ENCODE peak calls at places on chromosomes 6 and 20, in five cellular contexts. Z is Panc1, R is heart right ventricle, U is small intestine, C is cardiac muscle cell. F is an unnamed sample.

GRCh38 chr6:16165641-16166040 is 36.8 kb downstream of the MYLIP start:
- DNase-seq in C (no peak), U (no peak), R (no peak), Z (no peak), F (no peak)

GRCh38 chr6:72720464-72720863 is 98.6 kb downstream of the KCNQ5 start:
- DNase-seq in U (no peak), R (no peak), Z (no peak), C (no peak), F (no peak)

GRCh38 chr6:3876866-3877265 is 27.7 kb downstream of the FAM50B start:
- DNase-seq in Z (no peak), C (no peak), U (peak; percentile 32), R (no peak), F (no peak)

GRCh38 chr6:29826271-29826670 is 1.4 kb upstream of the HLA-G start:
- DNase-seq in Z (no peak), U (no peak), R (no peak), C (no peak), F (no peak)

GRCh38 chr6:3624268-3625136 is 127.0 kb downstream of the PXDC1 start:
- DNase-seq in C (no peak), Z (no peak), U (no peak), R (no peak), F (no peak)

GRCh38 chr6:91029211-91029610 is 442.3 kb upstream of the MAP3K7 start:
- DNase-seq in Z (no peak), R (no peak), C (peak; percentile 37), U (no peak), F (peak; percentile 12)

GRCh38 chr6:81171991-81172740 is 580.3 kb downstream of the TENT5A start:
- DNase-seq in U (no peak), Z (no peak), C (peak; percentile 6), R (peak; percentile 19), F (peak; percentile 3)

GRCh38 chr6:57224769-57225515 is 2.8 kb upstream of the RAB23 start:
- DNase-seq in Z (no peak), C (no peak), U (no peak), R (no peak), F (no peak)

GRCh38 chr6:8082954-8083858 is 19.0 kb upstream of the BLOC1S5 start:
- DNase-seq in C (no peak), Z (no peak), R (no peak), U (no peak), F (no peak)

GRCh38 chr6:8082572-8082953 is 18.4 kb upstream of the BLOC1S5 start:
- DNase-seq in C (no peak), U (no peak), R (no peak), Z (no peak), F (no peak)

GRCh38 chr6:8086755-8087306 is 15.5 kb downstream of the EEF1E1 start:
- DNase-seq in U (no peak), R (no peak), C (no peak), Z (no peak), F (no peak)

GRCh38 chr6:8084586-8084985 is 17.8 kb downstream of the EEF1E1 start:
- DNase-seq in Z (no peak), R (no peak), U (no peak), C (no peak), F (no peak)

DNA sequence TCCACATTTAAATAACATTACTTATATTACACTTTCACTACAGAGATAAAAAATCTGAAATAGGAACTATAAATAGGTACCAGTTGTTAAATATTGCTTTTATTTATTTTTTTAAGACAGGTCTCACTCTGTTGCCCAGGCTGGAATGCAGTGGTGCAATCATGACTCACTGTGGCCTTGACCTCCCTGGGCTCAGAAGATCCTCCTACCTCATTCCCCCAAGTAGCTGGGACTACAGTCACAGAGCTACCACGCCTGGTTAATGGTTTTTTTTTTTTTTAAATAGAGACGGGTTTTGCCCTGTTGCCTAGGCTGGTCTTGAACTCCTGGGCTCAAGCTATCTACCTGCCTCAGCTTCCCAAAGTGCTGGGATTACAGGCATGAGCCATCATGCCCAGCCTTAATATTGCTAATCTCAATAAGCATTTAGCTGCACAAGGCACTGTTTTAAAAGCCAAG is 17.3 kb downstream of the EEF1E1 start:
- DNase-seq in U (no peak), Z (no peak), R (no peak), C (no peak), F (no peak)
- H3K36me3 ChIP-seq in U (peaks cover 4% of the 10 kb centered on the region), Z (peaks cover 20% of the 10 kb centered on the region), R (peaks cover 15% of the 10 kb centered on the region), C (peaks cover 9% of the 10 kb centered on the region), F (peaks cover 60% of the 10 kb centered on the region)

GRCh38 chr20:45368221-45368980 is 5.4 kb downstream of the SYS1 start:
- DNase-seq in R (no peak), Z (no peak), C (no peak), U (peak; percentile 45), F (no peak)
- H3K36me3 ChIP-seq in R (peaks cover 18% of the 10 kb centered on the region), Z (no peaks in the 10 kb centered on the region), C (peaks cover 6% of the 10 kb centered on the region), U (peaks cover 13% of the 10 kb centered on the region), F (peaks cover 10% of the 10 kb centered on the region)

DNA sequence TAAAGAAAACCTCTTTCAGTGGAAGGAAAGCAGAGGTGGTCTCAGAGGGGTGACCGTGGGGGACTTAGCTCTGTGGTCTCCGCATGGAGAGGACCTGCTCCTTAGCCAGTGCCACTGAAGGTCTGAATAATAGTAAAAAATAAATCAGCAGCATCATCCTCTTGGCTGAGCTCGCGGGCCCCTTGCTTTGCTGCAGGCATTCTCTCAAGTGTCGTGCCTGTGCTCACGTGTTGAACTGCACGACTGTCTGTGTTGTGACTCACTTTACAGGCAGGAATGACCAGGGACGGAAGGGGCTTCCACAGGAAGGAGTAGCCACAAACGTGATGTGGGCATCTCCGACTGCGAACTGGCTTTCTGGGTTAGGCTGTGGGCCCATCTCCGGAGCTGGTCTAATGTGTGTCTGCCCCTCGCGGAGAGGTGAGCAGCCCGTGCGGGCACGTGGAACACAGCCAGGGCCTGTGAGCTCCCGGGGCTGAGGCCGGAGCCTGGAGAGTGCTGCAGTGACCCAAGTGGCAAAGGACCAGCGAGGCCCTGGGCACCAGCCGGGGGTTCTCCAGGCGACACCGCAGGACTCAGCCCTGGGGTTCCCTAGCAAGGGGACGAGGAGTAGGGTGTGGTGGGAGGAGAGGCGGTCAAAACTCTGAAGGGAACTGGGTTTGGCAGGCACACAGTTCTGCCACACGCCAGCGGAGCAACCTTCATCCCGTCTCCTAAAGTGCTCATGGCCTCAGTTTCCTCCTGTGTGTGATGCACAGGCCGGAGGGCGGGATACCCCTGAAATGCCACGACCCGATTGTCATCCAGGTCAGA is 89.2 kb downstream of the RAMACL start:
- DNase-seq in R (no peak), C (no peak), U (no peak), Z (no peak), F (no peak)
- H3K36me3 ChIP-seq in R (peaks cover 15% of the 10 kb centered on the region), C (no peaks in the 10 kb centered on the region), U (no peaks in the 10 kb centered on the region), Z (no peaks in the 10 kb centered on the region), F (peaks cover 14% of the 10 kb centered on the region)

GRCh38 chr20:35363190-35363589 is 48.6 kb downstream of the UQCC1 start:
- DNase-seq in Z (no peak), U (no peak), R (no peak), C (no peak), F (peak; percentile 22)
- H3K36me3 ChIP-seq in Z (peaks cover 20% of the 10 kb centered on the region), U (peaks cover 2% of the 10 kb centered on the region), R (peaks cover 12% of the 10 kb centered on the region), C (peaks cover 22% of the 10 kb centered on the region), F (peaks cover 50% of the 10 kb centered on the region)

GRCh38 chr6:26162399-26162798 is 75.2 kb downstream of the HFE start:
- DNase-seq in R (no peak), C (no peak), Z (no peak), U (no peak), F (no peak)
- H3K36me3 ChIP-seq in R (peaks cover 6% of the 10 kb centered on the region), C (no peaks in the 10 kb centered on the region), Z (no peaks in the 10 kb centered on the region), U (no peaks in the 10 kb centered on the region), F (no peaks in the 10 kb centered on the region)

GRCh38 chr20:62949153-62949821 is 3.2 kb upstream of the SLC17A9 start:
- DNase-seq in Z (no peak), C (no peak), R (no peak), U (no peak), F (no peak)

GRCh38 chr20:62944746-62945145 is 6.8 kb downstream of the GID8 start:
- DNase-seq in R (no peak), C (no peak), Z (no peak), U (no peak), F (no peak)

GRCh38 chr20:62947532-62948300 is 4.8 kb upstream of the SLC17A9 start:
- DNase-seq in Z (no peak), C (no peak), U (no peak), R (no peak), F (no peak)

GRCh38 chr20:62945771-62946339 is 6.7 kb upstream of the SLC17A9 start:
- DNase-seq in C (no peak), R (no peak), Z (no peak), U (no peak), F (no peak)

GRCh38 chr20:62946918-62947317 is 5.6 kb upstream of the SLC17A9 start:
- DNase-seq in Z (no peak), U (peak; percentile 50), C (peak; percentile 65), R (peak; percentile 51), F (peak; percentile 71)
- H3K36me3 ChIP-seq in Z (peaks cover 13% of the 10 kb centered on the region), U (peaks cover 11% of the 10 kb centered on the region), C (peaks cover 41% of the 10 kb centered on the region), R (peaks cover 33% of the 10 kb centered on the region), F (peaks cover 77% of the 10 kb centered on the region)